ENCODE peak calls at places on chromosomes 2 and 18, in eight cellular contexts. P is HCT116, F is HepG2, S is upper lobe of left lung, J is GM12878, T is GM23338, N is Panc1, Y is K562. Q is an unnamed sample.

GRCh38 chr2:233400341-233400740 is 46.0 kb downstream of the DGKD start:
- ATAC-seq in P (no peak), F (peak), S (no peak), J (no peak), T (peak), N (peak), Y (no peak), Q (no peak)

GRCh38 chr2:106264203-106264602 is 70.1 kb upstream of the UXS1 start:
- ATAC-seq in P (no peak), F (peak), S (no peak), J (no peak), T (no peak), N (no peak), Y (no peak), Q (no peak)

GRCh38 chr2:124339709-124340108 is 314.6 kb downstream of the CNTNAP5 start:
- ATAC-seq in P (no peak), F (no peak), S (no peak), J (no peak), T (no peak), N (no peak), Y (no peak), Q (no peak)

GRCh38 chr18:31723998-31724711 is 36.5 kb downstream of the SLC25A52 start:
- ATAC-seq in P (no peak), F (peak), S (peak), J (no peak), T (peak), N (peak), Y (peak), Q (peak)

GRCh38 chr2:207167129-207167923 is 1.6 kb upstream of the KLF7 start:
- ATAC-seq in P (no peak), F (no peak), S (peak), J (no peak), T (no peak), N (no peak), Y (no peak), Q (no peak)

GRCh38 chr2:212596688-212597087 is 58.1 kb upstream of the ERBB4 start:
- ATAC-seq in P (no peak), F (no peak), S (no peak), J (no peak), T (no peak), N (no peak), Y (no peak), Q (no peak)

GRCh38 chr18:58152216-58152615 is 108.2 kb downstream of the NEDD4L start:
- ATAC-seq in P (no peak), F (no peak), S (no peak), J (no peak), T (no peak), N (no peak), Y (no peak), Q (no peak)

GRCh38 chr2:181258761-181259160 is 198.4 kb upstream of the ITGA4 start:
- ATAC-seq in P (no peak), F (no peak), S (no peak), J (no peak), T (no peak), N (no peak), Y (no peak), Q (no peak)

GRCh38 chr2:230306474-230306873 is 20.5 kb upstream of the SP140L start:
- ATAC-seq in P (no peak), F (peak), S (no peak), J (no peak), T (no peak), N (no peak), Y (no peak), Q (no peak)

GRCh38 chr2:178767099-178768060 is 39.8 kb downstream of the TTN start:
- ATAC-seq in P (no peak), F (no peak), S (no peak), J (no peak), T (no peak), N (no peak), Y (no peak), Q (no peak)

GRCh38 chr18:56257215-56257614 is 381.2 kb downstream of the TXNL1 start:
- ATAC-seq in P (no peak), F (no peak), S (peak), J (peak), T (no peak), N (no peak), Y (no peak), Q (no peak)

GRCh38 chr2:110770308-110770695 is 37.9 kb downstream of the ACOXL start:
- ATAC-seq in P (no peak), F (no peak), S (no peak), J (no peak), T (no peak), N (no peak), Y (no peak), Q (no peak)

GRCh38 chr2:216423071-216423470 is 10.8 kb downstream of the SMARCAL1 start:
- ATAC-seq in P (no peak), F (no peak), S (no peak), J (no peak), T (no peak), N (no peak), Y (no peak), Q (no peak)

GRCh38 chr2:965640-966147 is 15.0 kb downstream of the SNTG2 start:
- ATAC-seq in P (no peak), F (peak), S (peak), J (no peak), T (no peak), N (no peak), Y (no peak), Q (no peak)

GRCh38 chr2:60054571-60055340 is 498.7 kb downstream of the BCL11A start:
- ATAC-seq in P (no peak), F (no peak), S (no peak), J (no peak), T (no peak), N (no peak), Y (no peak), Q (peak)

GRCh38 chr2:30355306-30355705 is 91.7 kb upstream of the LCLAT1 start:
- ATAC-seq in P (no peak), F (no peak), S (no peak), J (no peak), T (no peak), N (no peak), Y (no peak), Q (no peak)

GRCh38 chr2:35415282-35415681 is 940.3 kb upstream of the CRIM1 start:
- ATAC-seq in P (no peak), F (peak), S (no peak), J (no peak), T (no peak), N (no peak), Y (no peak), Q (no peak)

GRCh38 chr18:41038071-41038470 is 917.0 kb upstream of the PIK3C3 start:
- ATAC-seq in P (no peak), F (no peak), S (no peak), J (no peak), T (no peak), N (no peak), Y (no peak), Q (no peak)

GRCh38 chr2:10983711-10984110 is 72.0 kb downstream of the KCNF1 start:
- ATAC-seq in P (no peak), F (no peak), S (peak), J (no peak), T (peak), N (no peak), Y (no peak), Q (no peak)

GRCh38 chr2:220127857-220128256 is 500.4 kb downstream of the SLC4A3 start:
- ATAC-seq in P (no peak), F (no peak), S (no peak), J (no peak), T (no peak), N (no peak), Y (no peak), Q (no peak)

GRCh38 chr18:74334242-74334893 is 18.7 kb downstream of the C18orf63 start:
- ATAC-seq in P (no peak), F (no peak), S (no peak), J (peak), T (no peak), N (no peak), Y (no peak), Q (no peak)

DNA sequence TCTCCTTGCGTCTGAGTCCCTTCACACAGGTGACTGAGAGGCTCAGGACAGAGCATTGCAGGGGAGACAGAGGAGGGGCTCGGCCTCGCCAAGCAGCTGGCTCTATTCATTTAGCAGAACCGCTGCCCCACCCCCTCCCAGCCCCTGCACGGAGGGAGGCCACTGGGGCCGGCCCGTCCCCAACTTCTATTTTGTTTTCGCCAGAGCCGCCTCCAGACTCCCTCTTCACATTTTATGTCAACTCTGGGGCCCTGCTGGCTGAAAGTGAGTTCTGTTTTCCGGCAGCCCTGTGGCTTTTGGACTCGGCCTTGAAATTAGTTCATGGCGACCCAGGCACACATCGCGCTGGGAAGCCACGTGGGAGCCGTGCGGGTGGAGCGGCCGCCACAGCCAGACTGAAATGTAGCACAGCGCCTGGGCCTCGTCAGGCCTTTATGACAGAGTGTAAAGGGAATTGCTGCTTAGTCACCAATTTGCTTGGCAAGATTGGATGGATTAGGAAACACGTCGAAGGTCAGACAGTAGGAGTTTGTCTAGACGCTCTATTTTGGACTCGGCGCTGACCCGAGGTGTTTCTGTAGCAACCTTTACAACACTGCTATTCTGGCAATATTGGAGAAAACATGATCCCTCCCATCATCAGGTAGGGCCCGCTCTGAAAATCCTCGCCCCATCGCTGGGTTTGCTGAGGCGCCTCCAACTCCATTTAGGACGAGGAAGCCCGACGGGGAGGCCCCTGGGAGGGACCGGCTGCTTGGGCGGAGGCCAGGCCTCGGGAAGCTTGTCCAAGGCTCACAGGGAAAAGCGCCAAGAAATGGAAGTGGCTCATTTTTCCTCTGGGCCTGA is 90.7 kb upstream of the CTDP1 start:
- ATAC-seq in P (no peak), F (peak), S (peak), J (no peak), T (peak), N (no peak), Y (no peak), Q (peak)
- TF ChIP-seq POLR2AphosphoS5 in P (no peak), F (no peak), S (peak), J (no peak), T (no peak), N (no peak), Y (no peak), Q (peak)

GRCh38 chr18:54205951-54206350 is 18.5 kb downstream of the MBD2 start:
- ATAC-seq in P (no peak), F (no peak), S (peak), J (no peak), T (no peak), N (no peak), Y (no peak), Q (no peak)

GRCh38 chr18:54215069-54215468 is 9.4 kb downstream of the MBD2 start:
- ATAC-seq in P (no peak), F (no peak), S (no peak), J (no peak), T (no peak), N (no peak), Y (no peak), Q (no peak)

GRCh38 chr18:54206447-54206846 is 18.0 kb downstream of the MBD2 start:
- ATAC-seq in P (no peak), F (no peak), S (no peak), J (no peak), T (no peak), N (no peak), Y (peak), Q (no peak)

GRCh38 chr18:54209471-54210180 is 14.8 kb downstream of the MBD2 start:
- ATAC-seq in P (no peak), F (no peak), S (no peak), J (peak), T (no peak), N (no peak), Y (no peak), Q (no peak)

DNA sequence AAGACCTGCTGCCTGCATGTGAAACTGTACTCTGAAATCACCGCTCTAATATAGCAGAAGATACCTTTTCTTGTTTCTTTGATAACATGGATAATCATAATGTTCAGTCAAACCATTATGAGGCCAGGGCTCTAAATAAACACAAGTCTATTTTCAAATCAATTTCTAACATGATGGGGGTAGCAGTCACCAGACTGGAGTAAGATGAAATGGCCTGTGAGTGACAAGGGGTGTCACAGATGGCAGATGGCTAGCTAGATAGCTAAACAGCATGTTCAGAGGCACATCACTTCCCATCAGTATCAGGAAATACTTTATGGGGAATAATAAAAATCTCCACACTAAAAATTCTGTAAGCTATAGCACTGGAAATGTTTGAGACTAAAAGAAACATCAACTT is 14.0 kb downstream of the MBD2 start:
- ATAC-seq in P (no peak), F (no peak), S (no peak), J (peak), T (no peak), N (no peak), Y (no peak), Q (no peak)
- TF ChIP-seq POLR2AphosphoS5 in P (no peak), F (no peak), S (no peak), J (no peak), T (no peak), N (no peak), Y (no peak), Q (no peak)

DNA sequence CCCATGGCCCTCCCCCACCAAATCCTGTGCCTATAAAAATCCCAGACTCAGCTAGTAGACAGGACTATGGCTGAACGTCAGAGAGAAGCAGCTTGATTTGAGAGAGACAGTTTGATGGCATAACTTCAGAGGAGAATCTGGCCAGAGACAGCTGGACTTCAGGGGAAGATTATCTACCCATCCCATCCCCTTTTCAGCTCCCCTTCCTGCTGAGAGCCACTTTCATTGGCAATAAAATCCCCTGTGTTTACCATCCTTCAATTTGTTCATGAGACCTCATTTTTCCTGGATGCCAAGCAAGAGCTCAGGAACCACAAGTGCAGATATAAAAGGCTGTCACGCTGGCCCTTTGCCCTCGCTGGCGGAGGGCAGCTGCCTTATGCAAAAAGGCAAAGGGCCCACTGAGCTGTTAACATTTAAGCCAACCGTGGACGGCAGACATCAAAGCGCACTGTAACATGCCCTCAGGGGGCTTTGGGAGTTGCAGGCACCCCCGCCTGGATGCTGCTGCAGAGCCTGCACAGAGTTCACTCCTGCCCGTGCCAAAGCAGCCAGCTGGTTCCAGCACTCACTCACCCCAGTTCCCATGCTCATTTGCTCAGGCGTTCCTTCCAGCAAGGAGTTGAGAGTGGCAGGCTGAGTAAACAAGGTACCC is 164.3 kb upstream of the PGAP1 start:
- ATAC-seq in P (no peak), F (peak), S (peak), J (no peak), T (peak), N (no peak), Y (no peak), Q (no peak)
- TF ChIP-seq POLR2AphosphoS5 in P (no peak), F (no peak), S (no peak), J (no peak), T (no peak), N (no peak), Y (no peak), Q (no peak)

DNA sequence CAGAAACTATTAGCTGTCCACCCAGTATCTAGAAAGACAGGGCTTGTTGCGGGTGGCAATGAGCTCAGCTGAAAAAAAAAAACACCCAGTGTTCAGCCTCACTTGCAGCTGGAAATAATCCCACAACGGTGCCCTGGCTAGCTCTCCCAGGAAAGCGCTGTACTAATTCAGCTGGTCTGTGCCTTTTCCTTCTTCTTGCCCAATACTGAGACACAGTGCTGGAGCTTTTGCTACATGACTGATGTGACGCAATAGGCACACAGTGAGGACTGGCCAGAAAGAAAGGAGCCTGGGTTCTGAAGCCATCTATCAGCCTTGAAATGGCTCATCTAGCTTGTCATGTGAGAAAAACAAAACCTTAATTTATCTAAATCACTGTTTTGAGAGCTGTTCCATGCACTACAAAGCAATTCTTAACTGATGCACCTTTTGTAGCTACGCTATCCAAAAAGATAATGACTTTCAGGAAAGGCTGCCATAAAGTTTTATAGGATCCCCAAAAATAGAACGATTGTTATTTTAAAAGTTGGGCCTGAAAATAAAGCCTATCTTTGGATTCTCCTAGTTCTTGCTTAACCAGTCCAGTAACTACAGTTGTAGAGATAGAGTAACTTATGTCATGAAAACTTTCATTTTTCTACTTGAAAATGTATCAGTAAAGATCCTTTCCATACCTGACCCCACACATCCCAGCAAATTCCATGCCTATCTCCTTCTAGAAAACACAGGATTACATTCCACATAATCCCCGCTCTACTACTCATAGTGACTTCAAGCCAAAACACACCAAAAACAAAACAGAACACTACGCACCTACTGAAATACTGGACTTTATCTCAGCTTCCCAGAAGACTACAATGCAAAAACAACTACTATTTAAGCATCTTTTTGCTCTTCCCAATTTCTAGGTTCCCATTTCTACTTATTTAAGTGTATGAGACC is 15.9 kb downstream of the KIDINS220 start:
- ATAC-seq in P (no peak), F (peak), S (peak), J (no peak), T (no peak), N (no peak), Y (peak), Q (peak)
- TF ChIP-seq POLR2AphosphoS5 in P (no peak), F (no peak), S (peak), J (no peak), T (no peak), N (no peak), Y (no peak), Q (peak)

DNA sequence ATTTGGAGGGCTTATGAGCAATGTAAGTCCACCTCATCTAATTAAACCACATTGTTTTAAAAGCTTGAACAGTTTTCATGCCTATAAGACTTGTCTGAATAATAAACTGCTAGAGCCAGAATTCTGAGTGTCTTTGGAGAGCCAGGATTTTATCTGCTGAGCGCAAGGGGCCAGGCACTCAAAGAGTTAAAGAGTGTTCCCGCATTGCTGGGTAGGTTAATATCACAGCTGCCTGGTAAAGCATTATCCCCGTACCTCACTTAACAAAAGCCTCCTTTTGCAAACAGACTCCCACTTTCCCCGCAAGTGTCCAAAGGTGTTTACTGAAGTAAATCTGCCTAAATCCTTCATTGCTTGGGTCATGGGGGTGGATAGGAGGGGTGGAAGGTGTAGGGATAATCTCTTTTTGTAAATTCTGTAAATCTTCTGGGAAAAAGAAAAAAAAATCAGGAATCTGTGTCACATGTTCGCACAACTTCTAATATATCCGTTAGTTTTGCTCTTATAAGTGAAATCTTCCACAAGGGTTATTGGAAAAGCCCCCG is 10.8 kb downstream of the ZEB2 start:
- ATAC-seq in P (no peak), F (no peak), S (no peak), J (no peak), T (no peak), N (no peak), Y (peak), Q (no peak)
- TF ChIP-seq POLR2AphosphoS5 in P (no peak), F (no peak), S (no peak), J (no peak), T (no peak), N (no peak), Y (peak), Q (no peak)

GRCh38 chr2:118851650-118852049 is 4.2 kb upstream of the EN1 start:
- ATAC-seq in P (no peak), F (no peak), S (no peak), J (no peak), T (no peak), N (no peak), Y (no peak), Q (no peak)
- TF ChIP-seq POLR2AphosphoS5 in P (no peak), F (no peak), S (no peak), J (no peak), T (no peak), N (no peak), Y (no peak), Q (no peak)

Q was measured in gastroesophageal sphincter.